ENCODE peak calls at places on chromosomes 12 and 14, in four cellular contexts. I, R, C and H are unnamed samples.

GRCh38 chr14:32397871-32398640 is 69.0 kb downstream of the AKAP6 start:
- ATAC-seq in I (no peak), R (no peak), C (no peak), H (no peak)

GRCh38 chr14:32211068-32211404 is 8.0 kb upstream of the RNU6-8 start:
- ATAC-seq in I (peak), R (no peak), C (peak), H (no peak)

GRCh38 chr12:26728205-26729050 is 104.6 kb downstream of the ITPR2 start:
- ATAC-seq in I (peak), R (no peak), C (peak), H (peak)

GRCh38 chr12:19842116-19842515 is 402.8 kb downstream of the AEBP2 start:
- ATAC-seq in I (no peak), R (no peak), C (no peak), H (no peak)

GRCh38 chr14:79118291-79118690 is 948.1 kb downstream of the NRXN3 start:
- ATAC-seq in I (no peak), R (no peak), C (no peak), H (no peak)

GRCh38 chr14:98912655-98913054 is 359.3 kb downstream of the BCL11B start:
- ATAC-seq in I (peak), R (peak), C (no peak), H (peak)

GRCh38 chr12:100401660-100402059 is 44.8 kb downstream of the SLC17A8 start:
- ATAC-seq in I (no peak), R (no peak), C (no peak), H (no peak)

GRCh38 chr12:15188136-15188535 is 33.1 kb downstream of the RERG start:
- ATAC-seq in I (no peak), R (no peak), C (no peak), H (no peak)